ENCODE peak calls at places on chromosomes 5 and 9, in nine cellular contexts. G is COR-L47, S is fibroblast of mammary gland, Z is activated T-cell treated with anti-CD3 and anti-CD28 coated beads for 48 hours, Y is mesothelial cell of epicardium, T is lung, A is T-helper 1 cell, R is lower lobe of right lung, D is brain microvascular endothelial cell. M is an unnamed sample.

GRCh38 chr5:53008751-53009150 is 19.6 kb downstream of the ITGA2 start:
- DNase-seq in G (no peak), S (peak), Z (no peak), Y (no peak), T (no peak), A (no peak), R (no peak), D (peak), M (no peak)

GRCh38 chr9:5418481-5418880 is 19.2 kb downstream of the PLGRKT start:
- DNase-seq in G (no peak), S (no peak), Z (no peak), Y (no peak), T (no peak), A (no peak), R (no peak), D (no peak), M (no peak)

GRCh38 chr5:44364097-44364496 is 25.1 kb downstream of the FGF10 start:
- DNase-seq in G (no peak), S (no peak), Z (no peak), Y (no peak), T (no peak), A (no peak), R (no peak), D (no peak), M (no peak)

GRCh38 chr5:37836173-37837100 is 3.4 kb downstream of the GDNF start:
- DNase-seq in G (no peak), S (peak), Z (no peak), Y (no peak), T (no peak), A (no peak), R (no peak), D (no peak), M (no peak)

GRCh38 chr9:36306481-36307306 is 48.4 kb upstream of the GNE start:
- DNase-seq in G (peak), S (no peak), Z (no peak), Y (no peak), T (no peak), A (no peak), R (no peak), D (no peak), M (no peak)

GRCh38 chr9:9942764-9943424 is 669.9 kb downstream of the PTPRD start:
- DNase-seq in G (peak), S (peak), Z (peak), Y (peak), T (peak), A (peak), R (peak), D (peak), M (peak)

GRCh38 chr9:94149696-94150095 is 65.4 kb downstream of the PTPDC1 start:
- DNase-seq in G (no peak), S (no peak), Z (no peak), Y (no peak), T (no peak), A (no peak), R (no peak), D (no peak), M (no peak)

GRCh38 chr5:160349249-160349965 is 21.0 kb downstream of the C1QTNF2 start:
- DNase-seq in G (no peak), S (no peak), Z (no peak), Y (no peak), T (no peak), A (no peak), R (no peak), D (no peak), M (no peak)

GRCh38 chr5:151213803-151214613 is 9.9 kb downstream of the CCDC69 start:
- DNase-seq in G (no peak), S (peak), Z (peak), Y (no peak), T (peak), A (peak), R (peak), D (peak), M (peak)

GRCh38 chr9:123089040-123089439 is 55.6 kb downstream of the GPR21 start:
- DNase-seq in G (no peak), S (no peak), Z (no peak), Y (no peak), T (no peak), A (no peak), R (no peak), D (no peak), M (no peak)

GRCh38 chr5:149138182-149138923 is 2.9 kb upstream of the ABLIM3 start:
- DNase-seq in G (no peak), S (no peak), Z (no peak), Y (no peak), T (no peak), A (no peak), R (no peak), D (no peak), M (no peak)

GRCh38 chr5:6593148-6594016 is 39.5 kb downstream of the NSUN2 start:
- DNase-seq in G (no peak), S (no peak), Z (no peak), Y (no peak), T (no peak), A (no peak), R (no peak), D (no peak), M (no peak)

GRCh38 chr5:172411423-172412111 is 42.8 kb downstream of the SH3PXD2B start:
- DNase-seq in G (no peak), S (peak), Z (peak), Y (no peak), T (no peak), A (no peak), R (no peak), D (no peak), M (no peak)

GRCh38 chr5:180627386-180628120 is 21.8 kb downstream of the FLT4 start:
- DNase-seq in G (no peak), S (no peak), Z (no peak), Y (no peak), T (no peak), A (no peak), R (no peak), D (no peak), M (no peak)

GRCh38 chr9:136693490-136694162 is 6.4 kb upstream of the AGPAT2 start:
- DNase-seq in G (no peak), S (peak), Z (no peak), Y (no peak), T (peak), A (no peak), R (peak), D (no peak), M (no peak)

GRCh38 chr9:137317979-137318511 is 16.0 kb upstream of the NRARP start:
- DNase-seq in G (no peak), S (no peak), Z (no peak), Y (peak), T (no peak), A (no peak), R (no peak), D (no peak), M (no peak)

GRCh38 chr5:177339107-177339638 is 12.3 kb downstream of the LMAN2 start:
- DNase-seq in G (no peak), S (no peak), Z (no peak), Y (no peak), T (no peak), A (no peak), R (peak), D (no peak), M (no peak)

GRCh38 chr5:149409268-149409948 is 30.3 kb upstream of the IL17B start:
- DNase-seq in G (no peak), S (no peak), Z (no peak), Y (no peak), T (no peak), A (no peak), R (no peak), D (no peak), M (no peak)

GRCh38 chr5:173056783-173057061 is 570 bp downstream of the CREBRF start:
- DNase-seq in G (peak), S (no peak), Z (no peak), Y (no peak), T (no peak), A (peak), R (no peak), D (no peak), M (no peak)

GRCh38 chr5:123014689-123015088 is 21.8 kb downstream of the PPIC start:
- DNase-seq in G (no peak), S (no peak), Z (no peak), Y (no peak), T (no peak), A (no peak), R (no peak), D (no peak), M (no peak)

GRCh38 chr9:130254753-130255637 is 10.6 kb upstream of the HMCN2 start:
- DNase-seq in G (no peak), S (no peak), Z (no peak), Y (no peak), T (no peak), A (no peak), R (no peak), D (no peak), M (no peak)

GRCh38 chr5:116947691-116948528 is 373.3 kb upstream of the SEMA6A start:
- DNase-seq in G (peak), S (peak), Z (peak), Y (no peak), T (peak), A (peak), R (peak), D (peak), M (peak)

GRCh38 chr5:91469517-91470165 is 86.5 kb upstream of the ARRDC3 start:
- DNase-seq in G (no peak), S (peak), Z (no peak), Y (no peak), T (no peak), A (no peak), R (no peak), D (peak), M (no peak)

M was measured in CD8-positive, alpha-beta T cell.